ENCODE peak calls at places on chromosomes 12 and 14, in four cellular contexts. T is endothelial cell of umbilical vein, N is K562, I is A549. Y is an unnamed sample.

GRCh38 chr14:35395283-35395682 is 9.3 kb downstream of the NFKBIA start:
- DNase-seq in T (no peak), N (no peak), I (no peak), Y (no peak)

GRCh38 chr12:39127401-39127800 is 222.0 kb upstream of the CPNE8 start:
- DNase-seq in T (peak), N (no peak), I (peak), Y (no peak)

GRCh38 chr12:59645242-59645641 is 49.4 kb downstream of the SLC16A7 start:
- DNase-seq in T (no peak), N (no peak), I (no peak), Y (no peak)

GRCh38 chr12:49026101-49026500 is 7.5 kb upstream of the PRKAG1 start:
- DNase-seq in T (no peak), N (no peak), I (no peak), Y (no peak)

GRCh38 chr12:124754949-124755800 is 108.5 kb downstream of the SCARB1 start:
- DNase-seq in T (no peak), N (no peak), I (no peak), Y (peak)

GRCh38 chr12:68478516-68479260 is 132.0 kb upstream of the RAP1B start:
- DNase-seq in T (no peak), N (no peak), I (no peak), Y (no peak)

GRCh38 chr12:5197127-5197526 is 153.4 kb downstream of the KCNA5 start:
- DNase-seq in T (no peak), N (no peak), I (no peak), Y (no peak)

GRCh38 chr14:91252901-91253794 is 8.6 kb upstream of the GPR68 start:
- DNase-seq in T (no peak), N (peak), I (no peak), Y (peak)

GRCh38 chr12:24803406-24804245 is 145.3 kb downstream of the BCAT1 start:
- DNase-seq in T (no peak), N (no peak), I (no peak), Y (no peak)

GRCh38 chr12:81229718-81230117 is 151.8 kb downstream of the ACSS3 start:
- DNase-seq in T (no peak), N (no peak), I (no peak), Y (no peak)

GRCh38 chr12:66453111-66453510 is 150.8 kb downstream of the HELB start:
- DNase-seq in T (no peak), N (no peak), I (no peak), Y (no peak)

GRCh38 chr12:77325505-77325904 is 260.1 kb upstream of the E2F7 start:
- DNase-seq in T (no peak), N (no peak), I (no peak), Y (no peak)

DNA sequence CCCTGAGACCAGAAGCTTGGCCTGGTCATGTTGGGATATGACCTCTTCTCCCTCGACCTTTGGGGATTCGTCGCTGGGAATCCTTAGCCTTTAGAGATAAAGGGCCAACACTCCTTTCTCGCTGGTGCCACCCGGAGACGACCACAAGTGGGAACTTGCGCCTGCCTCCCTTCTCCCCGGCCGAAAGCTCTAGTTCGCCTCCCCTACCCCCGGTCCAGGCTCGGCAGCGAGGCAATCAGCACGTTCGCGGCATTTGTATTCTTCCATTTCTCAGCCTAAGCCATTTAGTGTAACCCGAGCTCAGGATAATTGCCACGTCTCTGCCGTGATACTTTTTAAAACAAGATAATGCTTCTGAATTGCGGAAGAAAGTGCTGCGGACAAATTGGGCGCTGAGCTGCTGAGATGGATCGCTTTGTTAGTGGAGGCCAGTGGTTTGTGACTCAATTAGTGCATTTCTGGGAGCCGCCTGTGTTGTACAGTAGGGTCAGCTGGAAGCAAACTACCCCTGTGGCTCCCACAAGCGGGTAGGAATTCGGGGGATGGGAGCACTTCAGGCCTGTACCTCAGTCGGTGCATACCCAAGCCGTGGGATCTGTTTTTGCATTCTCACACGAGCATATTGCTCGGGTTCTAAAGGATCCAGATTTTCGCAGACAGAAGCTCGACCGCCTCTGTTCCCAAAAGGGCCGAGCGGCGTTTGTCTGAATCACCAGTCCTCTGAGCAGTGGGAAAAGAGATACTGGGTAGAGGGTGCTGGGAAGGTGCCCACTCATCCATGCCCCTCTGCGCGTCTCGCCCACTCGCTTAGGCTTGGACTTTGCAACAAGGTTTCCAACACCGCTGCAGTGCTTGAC is 6.8 kb upstream of the SIX1 start:
- DNase-seq in T (no peak), N (no peak), I (no peak), Y (peak)
- TF ChIP-seq MAX in T (no peak), N (no peak), I (no peak), Y (no peak)

DNA sequence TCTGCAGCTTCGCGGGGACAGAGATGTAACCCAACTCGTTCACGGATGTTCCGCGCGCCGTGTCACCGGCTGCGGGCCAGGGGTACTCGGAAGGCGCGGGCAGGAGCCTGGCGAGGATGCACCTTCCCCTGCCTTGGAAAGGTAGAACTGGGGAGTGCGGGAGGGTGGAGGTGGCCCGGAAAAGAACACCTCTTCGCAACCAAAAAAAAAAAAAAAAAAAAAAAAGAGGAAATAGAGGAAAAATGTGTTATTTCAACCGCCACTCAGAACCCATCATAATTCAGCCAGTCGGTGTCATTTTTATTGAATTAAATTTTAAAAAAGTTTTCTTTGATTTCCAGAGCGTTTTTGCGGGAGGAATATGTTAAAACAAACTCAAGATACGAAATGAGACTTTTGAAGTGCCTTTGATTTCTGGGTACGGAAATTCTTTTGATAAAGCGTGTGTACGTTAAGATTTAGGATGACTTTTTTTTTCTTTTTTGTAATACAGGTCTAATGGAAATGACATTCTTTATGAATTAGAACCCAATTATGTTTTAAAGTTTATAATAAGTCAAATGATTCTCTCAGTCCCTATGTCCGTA is 8.9 kb downstream of the CDKN1B start:
- DNase-seq in T (no peak), N (no peak), I (no peak), Y (no peak)
- TF ChIP-seq POLR2A in T (no peak), N (no peak), I (no peak), Y (no peak)

GRCh38 chr12:88566430-88566829 is 13.8 kb downstream of the KITLG start:
- DNase-seq in T (no peak), N (no peak), I (no peak), Y (no peak)
- TF ChIP-seq MAX in T (no peak), N (no peak), I (no peak), Y (no peak)

GRCh38 chr12:92136883-92137582 is 8.6 kb downstream of the BTG1 start:
- DNase-seq in T (peak), N (no peak), I (peak), Y (peak)
- TF ChIP-seq POLR2A in T (no peak), N (no peak), I (no peak), Y (no peak)

DNA sequence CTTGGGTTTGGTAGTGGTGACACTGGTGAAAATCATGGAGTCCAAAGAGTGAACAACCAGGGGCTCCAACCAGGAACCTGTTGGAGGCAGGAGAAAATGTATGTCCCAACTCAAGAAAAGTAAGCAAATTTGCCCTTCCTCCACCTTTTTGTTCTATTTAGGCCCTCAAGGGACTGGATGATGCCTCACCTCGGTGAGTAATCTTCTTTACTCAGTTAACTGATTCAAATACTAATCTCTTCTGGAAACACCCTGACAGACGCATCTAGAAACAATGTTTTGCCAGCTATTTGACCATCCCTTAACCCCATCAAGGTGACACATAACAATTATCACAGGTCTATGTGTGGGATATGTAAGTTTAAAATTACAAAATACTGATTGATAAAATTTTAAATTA is 272.4 kb upstream of the FOXG1 start:
- DNase-seq in T (no peak), N (no peak), I (peak), Y (no peak)
- TF ChIP-seq MAX in T (no peak), N (no peak), I (no peak), Y (no peak)

Y was measured in NB4.